ENCODE peak calls at places on chromosomes 7 and 10, in four cellular contexts. One of them, this sample, is unnamed.

GRCh38 chr10:120262857-120263547 is 194.0 kb upstream of the PLPP4 start:
- DNase-seq in H1: no peak
- DNase-seq in HepG2: no peak
- DNase-seq in HCT116: no peak
- DNase-seq in this sample: no peak

GRCh38 chr10:111973306-111973705 is 210.3 kb downstream of the GPAM start:
- DNase-seq in H1: no peak
- DNase-seq in HepG2: no peak
- DNase-seq in HCT116: no peak
- DNase-seq in this sample: no peak

GRCh38 chr10:92575961-92576360 is 2.1 kb upstream of the IDE start:
- DNase-seq in H1: no peak
- DNase-seq in HepG2: no peak
- DNase-seq in HCT116: no peak
- DNase-seq in this sample: no peak

GRCh38 chr10:14259696-14260595 is 70.8 kb downstream of the FRMD4A start:
- DNase-seq in H1: no peak
- DNase-seq in HepG2: peak
- DNase-seq in HCT116: no peak
- DNase-seq in this sample: no peak

GRCh38 chr10:98088186-98088971 is 46.1 kb upstream of the R3HCC1L start:
- DNase-seq in H1: no peak
- DNase-seq in HepG2: no peak
- DNase-seq in HCT116: no peak
- DNase-seq in this sample: no peak

GRCh38 chr10:133388265-133388972 is 5.5 kb upstream of the MTG1 start:
- DNase-seq in H1: no peak
- DNase-seq in HepG2: peak
- DNase-seq in HCT116: no peak
- DNase-seq in this sample: no peak

GRCh38 chr10:4708123-4708759 is 117.8 kb upstream of the AKR1E2 start:
- DNase-seq in H1: peak
- DNase-seq in HepG2: peak
- DNase-seq in HCT116: no peak
- DNase-seq in this sample: peak

GRCh38 chr7:132472463-132473120 is 103.7 kb downstream of the PLXNA4 start:
- DNase-seq in H1: no peak
- DNase-seq in HepG2: no peak
- DNase-seq in HCT116: no peak
- DNase-seq in this sample: no peak

GRCh38 chr7:72754312-72754711 is 73.7 kb downstream of the TYW1B start:
- DNase-seq in H1: no peak
- DNase-seq in HepG2: peak
- DNase-seq in HCT116: no peak
- DNase-seq in this sample: no peak

GRCh38 chr10:59682986-59683937 is 26.4 kb downstream of the SLC16A9 start:
- DNase-seq in H1: no peak
- DNase-seq in HepG2: no peak
- DNase-seq in HCT116: no peak
- DNase-seq in this sample: no peak

GRCh38 chr7:128880791-128881457 is 18.3 kb downstream of the ATP6V1F start:
- DNase-seq in H1: no peak
- DNase-seq in HepG2: no peak
- DNase-seq in HCT116: no peak
- DNase-seq in this sample: no peak

GRCh38 chr7:149562602-149563001 is 65.0 kb upstream of the ZNF746 start:
- DNase-seq in H1: no peak
- DNase-seq in HepG2: no peak
- DNase-seq in HCT116: no peak
- DNase-seq in this sample: no peak

GRCh38 chr10:118873080-118873737 is 118.4 kb upstream of the CACUL1 start:
- DNase-seq in H1: no peak
- DNase-seq in HepG2: no peak
- DNase-seq in HCT116: no peak
- DNase-seq in this sample: no peak

GRCh38 chr7:2964208-2964607 is 79.5 kb downstream of the CARD11 start:
- DNase-seq in H1: no peak
- DNase-seq in HepG2: no peak
- DNase-seq in HCT116: no peak
- DNase-seq in this sample: no peak

GRCh38 chr7:141072548-141073172 is 1.2 kb upstream of the TMEM178B start:
- DNase-seq in H1: peak
- DNase-seq in HepG2: no peak
- DNase-seq in HCT116: no peak
- DNase-seq in this sample: no peak

GRCh38 chr10:89296227-89296648 is 5.6 kb upstream of the IFIT2 start:
- DNase-seq in H1: no peak
- DNase-seq in HepG2: no peak
- DNase-seq in HCT116: no peak
- DNase-seq in this sample: no peak

GRCh38 chr7:98193474-98194180 is 17.6 kb upstream of the BHLHA15 start:
- DNase-seq in H1: no peak
- DNase-seq in HepG2: no peak
- DNase-seq in HCT116: no peak
- DNase-seq in this sample: no peak

GRCh38 chr7:39921505-39922250 is 28.4 kb upstream of the CDK13 start:
- DNase-seq in H1: peak
- DNase-seq in HepG2: no peak
- DNase-seq in HCT116: no peak
- DNase-seq in this sample: no peak

GRCh38 chr10:50279489-50279888 is 28.2 kb upstream of the ASAH2 start:
- DNase-seq in H1: no peak
- DNase-seq in HepG2: peak
- DNase-seq in HCT116: no peak
- DNase-seq in this sample: peak
- TF ChIP-seq FOSL1 in H1: no peak
- TF ChIP-seq FOSL1 in HepG2: no peak
- TF ChIP-seq FOSL1 in HCT116: no peak
- TF ChIP-seq FOSL1 in this sample: no peak

GRCh38 chr7:36215017-36215621 is 62.1 kb downstream of the EEPD1 start:
- DNase-seq in H1: no peak
- DNase-seq in HepG2: no peak
- DNase-seq in HCT116: no peak
- DNase-seq in this sample: no peak
- TF ChIP-seq FOSL1 in H1: no peak
- TF ChIP-seq FOSL1 in HepG2: no peak
- TF ChIP-seq FOSL1 in HCT116: no peak
- TF ChIP-seq FOSL1 in this sample: no peak

DNA sequence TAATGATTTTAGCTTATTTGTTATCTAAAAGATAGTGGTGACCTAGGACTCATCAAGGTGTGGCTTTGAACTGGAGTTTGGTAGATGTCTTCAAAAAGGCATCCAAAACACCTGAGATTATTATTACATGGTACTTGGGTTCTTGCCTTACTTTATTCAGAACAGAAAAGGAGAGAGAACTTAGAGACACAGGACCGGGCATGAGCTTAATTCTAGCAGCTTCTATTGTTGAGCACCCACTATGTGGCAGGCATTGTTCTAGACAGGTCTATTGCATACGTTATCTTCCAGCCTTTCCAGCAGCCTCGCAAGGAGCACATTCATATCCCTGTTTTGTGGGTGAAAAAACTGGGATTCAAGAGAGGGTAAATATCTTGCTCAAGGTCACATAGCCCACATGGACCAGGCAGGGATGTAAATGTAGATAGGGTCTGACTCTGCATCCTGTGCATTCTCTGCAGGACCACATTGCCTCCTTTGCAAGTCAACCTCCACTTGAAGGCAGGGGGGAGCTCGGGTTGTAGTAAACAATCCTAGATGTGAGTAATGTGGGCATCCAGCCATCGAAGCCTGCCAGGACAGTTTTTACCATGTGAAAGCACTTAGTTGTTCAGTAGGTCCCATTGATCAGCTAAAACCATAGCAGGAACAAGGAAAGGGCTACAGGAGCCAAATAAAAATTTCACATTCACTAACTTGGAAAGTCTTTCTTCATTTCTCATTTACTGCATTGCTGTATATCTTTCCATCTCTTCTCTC is 551.4 kb downstream of the LRMDA start:
- DNase-seq in H1: no peak
- DNase-seq in HepG2: no peak
- DNase-seq in HCT116: no peak
- DNase-seq in this sample: no peak
- TF ChIP-seq FOSL1 in H1: no peak
- TF ChIP-seq FOSL1 in HepG2: no peak
- TF ChIP-seq FOSL1 in HCT116: no peak
- TF ChIP-seq FOSL1 in this sample: no peak

GRCh38 chr7:47758546-47758945 is 176.6 kb upstream of the TNS3 start:
- DNase-seq in H1: no peak
- DNase-seq in HepG2: no peak
- DNase-seq in HCT116: no peak
- DNase-seq in this sample: no peak
- TF ChIP-seq FOSL1 in H1: no peak
- TF ChIP-seq FOSL1 in HepG2: no peak
- TF ChIP-seq FOSL1 in HCT116: no peak
- TF ChIP-seq FOSL1 in this sample: no peak

GRCh38 chr7:36512607-36513006 is 122.9 kb downstream of the ANLN start:
- DNase-seq in H1: no peak
- DNase-seq in HepG2: no peak
- DNase-seq in HCT116: no peak
- DNase-seq in this sample: peak

GRCh38 chr7:36513393-36513792 is 123.7 kb downstream of the ANLN start:
- DNase-seq in H1: no peak
- DNase-seq in HepG2: no peak
- DNase-seq in HCT116: no peak
- DNase-seq in this sample: no peak

GRCh38 chr7:36509962-36510361 is 120.3 kb downstream of the ANLN start:
- DNase-seq in H1: no peak
- DNase-seq in HepG2: no peak
- DNase-seq in HCT116: no peak
- DNase-seq in this sample: no peak

GRCh38 chr7:36515847-36516246 is 126.2 kb downstream of the ANLN start:
- DNase-seq in H1: no peak
- DNase-seq in HepG2: no peak
- DNase-seq in HCT116: no peak
- DNase-seq in this sample: no peak

DNA sequence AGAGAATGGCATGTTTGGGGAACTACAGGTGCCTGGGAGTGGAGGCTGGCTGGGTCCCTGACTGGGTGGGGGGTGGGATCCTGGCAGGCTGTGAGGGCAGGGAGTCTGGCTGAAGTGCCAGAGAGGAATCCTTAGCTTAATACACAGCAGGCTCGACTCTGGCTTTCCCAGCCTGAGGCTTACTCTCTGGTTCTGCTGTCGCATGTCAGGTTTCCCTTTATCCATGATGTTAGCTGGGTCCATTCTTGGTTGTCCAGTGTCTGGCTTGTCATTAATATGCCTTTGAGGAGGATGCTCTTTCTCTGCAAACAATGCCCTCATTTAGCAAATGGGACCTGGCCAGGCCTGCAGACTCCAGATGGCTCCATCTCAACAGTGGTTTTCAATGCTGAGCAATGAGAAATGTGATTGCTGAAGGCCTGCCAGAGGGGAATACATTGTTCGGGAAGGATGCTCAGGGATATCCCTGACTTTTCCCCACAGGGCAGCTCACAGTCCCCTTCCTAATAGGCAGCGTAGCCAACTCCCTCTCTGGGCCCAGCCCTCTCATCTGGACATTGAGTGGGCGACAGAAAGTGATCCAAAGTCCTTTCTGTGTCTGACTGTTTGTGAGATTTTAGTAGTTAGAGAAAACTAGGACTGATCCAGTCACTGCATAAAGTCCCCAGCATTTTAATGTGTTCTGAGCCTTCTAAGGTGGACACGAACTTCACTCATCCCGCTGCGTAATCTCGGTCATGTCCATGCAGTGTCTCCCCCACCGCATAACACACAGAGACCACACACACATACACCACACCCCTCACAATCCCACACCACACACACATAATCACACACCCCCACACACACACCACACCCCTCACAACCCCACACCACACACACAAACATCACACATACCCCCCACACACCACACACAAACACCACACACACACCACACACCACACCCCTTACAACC is 124.9 kb downstream of the ANLN start:
- DNase-seq in H1: no peak
- DNase-seq in HepG2: no peak
- DNase-seq in HCT116: no peak
- DNase-seq in this sample: no peak
- TF ChIP-seq FOSL1 in H1: no peak
- TF ChIP-seq FOSL1 in HepG2: no peak
- TF ChIP-seq FOSL1 in HCT116: no peak
- TF ChIP-seq FOSL1 in this sample: no peak

GRCh38 chr7:111113263-111114017 is 22.5 kb downstream of the LRRN3 start:
- DNase-seq in H1: no peak
- DNase-seq in HepG2: peak
- DNase-seq in HCT116: no peak
- DNase-seq in this sample: no peak
- TF ChIP-seq FOSL1 in H1: no peak
- TF ChIP-seq FOSL1 in HepG2: no peak
- TF ChIP-seq FOSL1 in HCT116: no peak
- TF ChIP-seq FOSL1 in this sample: no peak